ENCODE peak calls at places on chromosomes 12 and 14, in seven cellular contexts. F, D, J, I, L, M and K are unnamed samples.

GRCh38 chr12:117521327-117521726 is 159.9 kb upstream of the NOS1 start:
- DNase-seq in M (no peak), I (no peak), J (no peak), L (no peak), D (no peak), F (no peak), K (no peak)

GRCh38 chr14:96940009-96940408 is 142.8 kb downstream of the VRK1 start:
- DNase-seq in L (no peak), D (no peak), M (no peak), I (peak), J (no peak), F (no peak), K (peak)

GRCh38 chr12:39236994-39237393 is 205.9 kb downstream of the KIF21A start:
- DNase-seq in M (no peak), F (no peak), I (peak), D (no peak), L (peak), J (no peak), K (no peak)

GRCh38 chr12:2284321-2284813 is 231.6 kb downstream of the CACNA1C start:
- DNase-seq in D (no peak), I (no peak), M (no peak), L (peak), J (no peak), F (no peak), K (no peak)

GRCh38 chr14:40213701-40214100 is 781.5 kb upstream of the FBXO33 start:
- DNase-seq in F (no peak), L (no peak), J (no peak), D (no peak), I (peak), M (no peak), K (no peak)

GRCh38 chr12:1608783-1609119 is 14.4 kb upstream of the FBXL14 start:
- DNase-seq in I (no peak), D (no peak), M (no peak), J (no peak), L (peak), F (no peak), K (no peak)

GRCh38 chr12:118537481-118537917 is 161.1 kb downstream of the SUDS3 start:
- DNase-seq in M (no peak), J (no peak), D (no peak), F (no peak), I (no peak), L (no peak), K (no peak)

GRCh38 chr14:96065661-96066459 is 26.7 kb downstream of the C14orf132 start:
- DNase-seq in I (no peak), F (no peak), D (no peak), J (no peak), L (no peak), M (no peak), K (no peak)

GRCh38 chr14:54597795-54598443 is 31.0 kb downstream of the SAMD4A start:
- DNase-seq in L (peak), J (no peak), D (no peak), I (peak), M (no peak), F (no peak), K (no peak)

GRCh38 chr14:104262515-104263514 is 124.4 kb downstream of the KIF26A start:
- DNase-seq in L (no peak), I (no peak), J (no peak), M (no peak), D (no peak), F (peak), K (no peak)

GRCh38 chr12:132456944-132457495 is 32.9 kb upstream of the FBRSL1 start:
- DNase-seq in D (no peak), M (no peak), J (no peak), I (no peak), F (no peak), L (no peak), K (no peak)

GRCh38 chr12:53098982-53099651 is 1.6 kb downstream of the IGFBP6 start:
- DNase-seq in J (peak), L (peak), D (peak), F (peak), I (peak), M (peak), K (peak)

GRCh38 chr12:50751921-50752721 is 11.8 kb upstream of the ATF1 start:
- DNase-seq in D (no peak), M (no peak), F (no peak), I (no peak), L (no peak), J (no peak), K (no peak)

DNA sequence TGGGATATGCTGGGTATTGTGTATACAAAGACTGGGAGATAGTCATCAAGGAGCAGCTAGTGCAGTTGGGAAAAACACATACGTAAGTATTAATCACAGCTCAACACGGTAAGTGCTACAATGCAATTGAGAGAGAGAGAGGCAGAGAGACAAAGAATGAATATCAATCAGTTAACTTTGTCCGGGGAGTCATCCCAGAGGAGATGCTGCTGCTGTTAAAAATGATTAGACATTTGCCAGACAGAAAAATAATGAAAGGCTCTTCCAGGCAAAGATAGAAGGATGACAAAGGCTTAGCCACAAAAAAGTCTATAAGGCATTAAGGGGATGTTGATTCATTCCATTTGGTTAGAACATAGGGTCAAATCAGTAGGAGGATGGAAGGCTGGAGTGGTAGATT is 45.1 kb downstream of the AKAP6 start:
- DNase-seq in L (peak), D (no peak), J (no peak), F (no peak), M (no peak), I (peak), K (no peak)
- H3K27ac ChIP-seq in L (no peak), D (no peak), J (no peak), F (no peak), M (no peak), I (no peak), K (no peak)

GRCh38 chr12:124741211-124741610 is 122.5 kb downstream of the SCARB1 start:
- DNase-seq in I (no peak), M (no peak), D (no peak), L (no peak), J (no peak), F (no peak), K (no peak)
- H3K27ac ChIP-seq in I (no peak), M (no peak), D (peak), L (no peak), J (no peak), F (peak), K (no peak)

DNA sequence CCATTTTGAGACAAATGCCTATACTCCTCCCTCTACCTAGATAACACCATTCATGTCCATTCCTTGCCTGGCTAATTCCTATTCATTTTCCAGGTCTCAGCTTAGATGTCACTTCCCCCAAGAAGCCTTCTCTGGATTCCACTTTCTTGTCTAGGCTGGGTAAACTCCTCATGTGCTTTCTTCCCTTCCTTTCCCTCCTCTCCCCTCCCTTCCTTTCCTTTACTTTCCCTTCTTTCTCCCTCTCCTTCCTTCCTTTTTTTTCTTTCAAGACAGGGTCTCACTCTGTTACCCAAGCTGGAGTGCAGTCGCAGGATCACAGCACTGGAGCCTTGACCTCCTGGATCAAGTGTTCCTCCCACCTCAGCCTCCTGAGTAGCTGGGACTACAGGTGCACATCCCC is 3.5 kb upstream of the UTP20 start:
- DNase-seq in I (no peak), L (no peak), J (no peak), M (no peak), D (no peak), F (no peak), K (no peak)
- H3K27ac ChIP-seq in I (no peak), L (no peak), J (no peak), M (no peak), D (no peak), F (no peak), K (no peak)

GRCh38 chr14:99918781-99919180 is 125.6 kb downstream of the EML1 start:
- DNase-seq in J (no peak), M (no peak), D (no peak), F (no peak), L (no peak), I (no peak), K (no peak)
- H3K27ac ChIP-seq in J (no peak), M (no peak), D (no peak), F (no peak), L (no peak), I (no peak), K (no peak)

GRCh38 chr12:32445356-32445755 is 46.0 kb downstream of the FGD4 start:
- DNase-seq in I (no peak), J (no peak), D (no peak), F (no peak), M (no peak), L (no peak), K (no peak)
- H3K27ac ChIP-seq in I (no peak), J (no peak), D (no peak), F (no peak), M (no peak), L (peak), K (no peak)

DNA sequence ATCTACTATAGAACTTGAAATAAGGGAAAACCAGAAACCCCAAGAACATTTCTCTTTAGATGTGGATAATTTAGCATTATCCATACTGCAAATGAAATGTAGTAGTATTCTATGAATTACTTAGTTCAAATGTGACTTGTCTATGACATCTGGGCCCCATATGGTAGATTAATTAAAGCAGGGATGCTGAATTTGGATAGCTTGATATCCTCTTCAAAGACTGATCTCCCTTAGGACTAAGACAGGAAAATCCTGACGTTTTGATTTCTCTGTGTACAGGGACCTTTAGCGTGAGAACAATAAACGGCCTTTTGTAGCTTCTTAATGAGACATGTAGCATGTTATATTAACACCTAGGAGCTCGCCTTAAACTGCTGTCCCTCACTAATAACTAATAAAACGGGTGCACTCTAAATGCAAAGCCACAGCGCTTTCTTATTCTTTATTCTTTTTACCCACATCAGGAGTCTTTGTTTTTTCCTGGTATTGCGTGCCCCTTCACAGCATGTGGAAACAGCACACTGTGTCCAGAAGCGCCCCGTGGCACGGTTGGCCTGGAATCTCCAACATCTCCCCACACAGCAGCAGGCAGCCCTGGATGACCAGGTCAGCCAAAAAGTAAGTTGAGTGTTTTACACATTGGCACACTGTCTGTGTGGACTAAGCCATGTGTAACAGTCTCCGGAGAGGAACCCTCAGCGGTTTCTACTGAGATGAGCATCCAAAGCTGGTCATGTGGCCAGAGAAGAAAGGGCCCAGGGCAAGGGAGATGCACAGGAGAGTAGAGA is 93.1 kb downstream of the SRGAP1 start:
- DNase-seq in M (peak), F (no peak), I (no peak), D (no peak), L (no peak), J (no peak), K (no peak)
- H3K27ac ChIP-seq in M (no peak), F (no peak), I (no peak), D (no peak), L (no peak), J (no peak), K (no peak)

GRCh38 chr14:81208489-81208888 is 12.3 kb downstream of the GTF2A1 start:
- DNase-seq in J (no peak), F (no peak), L (no peak), D (peak), I (no peak), M (no peak), K (peak)
- H3K27ac ChIP-seq in J (no peak), F (no peak), L (peak), D (peak), I (no peak), M (no peak), K (no peak)

GRCh38 chr12:6384499-6385436 is 806 bp downstream of the LTBR start:
- DNase-seq in D (no peak), F (no peak), I (no peak), L (no peak), M (no peak), J (no peak), K (no peak)

GRCh38 chr12:6386522-6386921 is 2.6 kb downstream of the LTBR start:
- DNase-seq in J (no peak), M (no peak), D (no peak), L (no peak), I (no peak), F (no peak), K (no peak)

GRCh38 chr12:6390084-6390799 is 6.3 kb downstream of the LTBR start:
- DNase-seq in F (no peak), D (no peak), I (no peak), M (no peak), L (no peak), J (no peak), K (no peak)

GRCh38 chr12:6386038-6386437 is 2.1 kb downstream of the LTBR start:
- DNase-seq in L (no peak), I (no peak), J (no peak), D (no peak), F (no peak), M (no peak), K (no peak)

DNA sequence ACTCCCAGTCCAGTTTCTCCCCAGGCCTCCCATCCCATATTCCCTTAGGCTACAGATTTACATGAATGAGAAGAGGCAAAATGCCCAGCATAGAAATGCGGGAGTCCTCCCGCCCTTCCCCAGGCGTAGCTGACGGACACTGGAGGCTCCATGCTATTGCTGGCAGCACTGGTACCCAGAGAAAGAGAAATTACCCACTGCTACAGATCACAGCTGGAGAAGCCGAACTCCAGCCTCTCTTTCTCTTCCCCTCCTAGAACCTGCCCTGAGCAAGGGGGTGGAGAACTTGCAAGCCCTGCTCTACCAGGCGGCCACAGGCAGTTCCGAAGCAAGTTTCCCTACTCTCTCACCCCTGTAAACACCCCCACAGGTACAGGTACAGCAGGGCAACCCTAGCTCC is 3.6 kb downstream of the LTBR start:
- DNase-seq in J (no peak), I (no peak), L (no peak), F (no peak), M (no peak), D (no peak), K (no peak)
- H3K27ac ChIP-seq in J (no peak), I (no peak), L (no peak), F (peak), M (no peak), D (peak), K (no peak)

DNA sequence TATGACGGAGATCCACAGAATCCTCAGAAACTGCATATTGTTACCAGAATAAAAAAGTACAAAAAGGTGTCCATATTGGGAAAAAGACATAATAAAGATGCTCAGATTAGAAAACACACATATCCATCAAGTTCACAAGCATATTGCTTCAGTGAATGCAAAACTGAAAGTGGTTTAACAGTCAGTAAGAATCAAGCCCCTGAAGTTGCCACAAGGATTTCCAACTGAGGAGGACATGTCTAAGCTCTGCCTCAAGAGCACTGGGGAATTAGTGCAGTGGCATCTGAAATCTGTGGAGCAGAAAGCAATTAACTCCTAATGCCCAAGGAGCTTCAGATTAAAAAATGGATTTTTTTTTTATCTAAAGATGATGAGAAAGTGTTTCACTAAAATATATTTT is 113.3 kb downstream of the DENND5B start:
- DNase-seq in I (no peak), M (no peak), D (no peak), J (no peak), L (no peak), F (no peak), K (no peak)
- H3K27ac ChIP-seq in I (no peak), M (no peak), D (no peak), J (no peak), L (no peak), F (no peak), K (no peak)